ENCODE peak calls at places on chromosomes 12 and 14, in eight cellular contexts. One of them, this sample, is unnamed.

GRCh38 chr12:65608319-65608916 is 215.9 kb upstream of the HMGA2 start:
- DNase-seq in cardiac muscle cell: no peak
- DNase-seq in uterus: no peak
- DNase-seq in osteoblast: no peak
- DNase-seq in left ventricle myocardium inferior: no peak
- DNase-seq in Caco-2: no peak
- DNase-seq in MM.1S: no peak
- DNase-seq in PC-3: peak; percentile 74
- DNase-seq in this sample: no peak

GRCh38 chr12:18556081-18556645 is 181.6 kb downstream of the PLCZ1 start:
- DNase-seq in cardiac muscle cell: no peak
- DNase-seq in uterus: no peak
- DNase-seq in osteoblast: peak; percentile 30
- DNase-seq in left ventricle myocardium inferior: no peak
- DNase-seq in Caco-2: no peak
- DNase-seq in MM.1S: no peak
- DNase-seq in PC-3: no peak
- DNase-seq in this sample: peak; percentile 65

GRCh38 chr12:65121049-65121955 is at the start of gene WIF1:
- DNase-seq in cardiac muscle cell: peak; percentile 4
- DNase-seq in uterus: no peak
- DNase-seq in osteoblast: peak; percentile 35
- DNase-seq in left ventricle myocardium inferior: no peak
- DNase-seq in Caco-2: no peak
- DNase-seq in MM.1S: no peak
- DNase-seq in PC-3: peak; percentile 10
- DNase-seq in this sample: peak; percentile 56

GRCh38 chr12:124605869-124606774 is 38.7 kb upstream of the NCOR2 start:
- DNase-seq in cardiac muscle cell: no peak
- DNase-seq in uterus: no peak
- DNase-seq in osteoblast: peak; percentile 63
- DNase-seq in left ventricle myocardium inferior: no peak
- DNase-seq in Caco-2: no peak
- DNase-seq in MM.1S: no peak
- DNase-seq in PC-3: no peak
- DNase-seq in this sample: no peak

GRCh38 chr12:79482921-79483320 is 207.8 kb downstream of the PAWR start:
- DNase-seq in cardiac muscle cell: no peak
- DNase-seq in uterus: no peak
- DNase-seq in osteoblast: no peak
- DNase-seq in left ventricle myocardium inferior: no peak
- DNase-seq in Caco-2: no peak
- DNase-seq in MM.1S: no peak
- DNase-seq in PC-3: no peak
- DNase-seq in this sample: no peak

GRCh38 chr12:105861232-105861631 is 277.5 kb downstream of the NUAK1 start:
- DNase-seq in cardiac muscle cell: no peak
- DNase-seq in uterus: no peak
- DNase-seq in osteoblast: peak; percentile 18
- DNase-seq in left ventricle myocardium inferior: no peak
- DNase-seq in Caco-2: no peak
- DNase-seq in MM.1S: no peak
- DNase-seq in PC-3: no peak
- DNase-seq in this sample: no peak

GRCh38 chr12:125132698-125133400 is 67.6 kb downstream of the AACS start:
- DNase-seq in cardiac muscle cell: no peak
- DNase-seq in uterus: no peak
- DNase-seq in osteoblast: no peak
- DNase-seq in left ventricle myocardium inferior: no peak
- DNase-seq in Caco-2: no peak
- DNase-seq in MM.1S: no peak
- DNase-seq in PC-3: no peak
- DNase-seq in this sample: no peak

GRCh38 chr14:90305176-90305601 is 26.6 kb downstream of the NRDE2 start:
- DNase-seq in cardiac muscle cell: no peak
- DNase-seq in uterus: no peak
- DNase-seq in osteoblast: no peak
- DNase-seq in left ventricle myocardium inferior: no peak
- DNase-seq in Caco-2: no peak
- DNase-seq in MM.1S: no peak
- DNase-seq in PC-3: no peak
- DNase-seq in this sample: no peak

GRCh38 chr14:100842799-100843198 is 16.9 kb downstream of the MEG3 start:
- DNase-seq in cardiac muscle cell: peak; percentile 75
- DNase-seq in uterus: peak; percentile 52
- DNase-seq in osteoblast: peak; percentile 97
- DNase-seq in left ventricle myocardium inferior: no peak
- DNase-seq in Caco-2: no peak
- DNase-seq in MM.1S: no peak
- DNase-seq in PC-3: no peak
- DNase-seq in this sample: no peak

GRCh38 chr12:67893003-67893402 is 96.2 kb upstream of the IFNG-AS1 start:
- DNase-seq in cardiac muscle cell: no peak
- DNase-seq in uterus: no peak
- DNase-seq in osteoblast: peak; percentile 68
- DNase-seq in left ventricle myocardium inferior: no peak
- DNase-seq in Caco-2: no peak
- DNase-seq in MM.1S: no peak
- DNase-seq in PC-3: no peak
- DNase-seq in this sample: no peak

GRCh38 chr12:67892289-67892688 is 97.0 kb upstream of the IFNG-AS1 start:
- DNase-seq in cardiac muscle cell: no peak
- DNase-seq in uterus: no peak
- DNase-seq in osteoblast: no peak
- DNase-seq in left ventricle myocardium inferior: no peak
- DNase-seq in Caco-2: no peak
- DNase-seq in MM.1S: no peak
- DNase-seq in PC-3: no peak
- DNase-seq in this sample: peak; percentile 62

GRCh38 chr12:67890726-67891125 is 98.5 kb upstream of the IFNG-AS1 start:
- DNase-seq in cardiac muscle cell: no peak
- DNase-seq in uterus: no peak
- DNase-seq in osteoblast: no peak
- DNase-seq in left ventricle myocardium inferior: no peak
- DNase-seq in Caco-2: no peak
- DNase-seq in MM.1S: no peak
- DNase-seq in PC-3: no peak
- DNase-seq in this sample: no peak

GRCh38 chr12:67889935-67890334 is 99.3 kb upstream of the IFNG-AS1 start:
- DNase-seq in cardiac muscle cell: no peak
- DNase-seq in uterus: no peak
- DNase-seq in osteoblast: no peak
- DNase-seq in left ventricle myocardium inferior: no peak
- DNase-seq in Caco-2: no peak
- DNase-seq in MM.1S: no peak
- DNase-seq in PC-3: no peak
- DNase-seq in this sample: no peak

GRCh38 chr12:67891566-67891965 is 97.7 kb upstream of the IFNG-AS1 start:
- DNase-seq in cardiac muscle cell: no peak
- DNase-seq in uterus: no peak
- DNase-seq in osteoblast: no peak
- DNase-seq in left ventricle myocardium inferior: no peak
- DNase-seq in Caco-2: no peak
- DNase-seq in MM.1S: no peak
- DNase-seq in PC-3: no peak
- DNase-seq in this sample: no peak
- H3K36me3 ChIP-seq in cardiac muscle cell: no peaks in the 10 kb centered on the region
- H3K36me3 ChIP-seq in uterus: no peaks in the 10 kb centered on the region
- H3K36me3 ChIP-seq in osteoblast: no peaks in the 10 kb centered on the region
- H3K36me3 ChIP-seq in left ventricle myocardium inferior: no peaks in the 10 kb centered on the region
- H3K36me3 ChIP-seq in Caco-2: no peaks in the 10 kb centered on the region
- H3K36me3 ChIP-seq in MM.1S: no peaks in the 10 kb centered on the region
- H3K36me3 ChIP-seq in PC-3: no peaks in the 10 kb centered on the region
- H3K36me3 ChIP-seq in this sample: no peaks in the 10 kb centered on the region

DNA sequence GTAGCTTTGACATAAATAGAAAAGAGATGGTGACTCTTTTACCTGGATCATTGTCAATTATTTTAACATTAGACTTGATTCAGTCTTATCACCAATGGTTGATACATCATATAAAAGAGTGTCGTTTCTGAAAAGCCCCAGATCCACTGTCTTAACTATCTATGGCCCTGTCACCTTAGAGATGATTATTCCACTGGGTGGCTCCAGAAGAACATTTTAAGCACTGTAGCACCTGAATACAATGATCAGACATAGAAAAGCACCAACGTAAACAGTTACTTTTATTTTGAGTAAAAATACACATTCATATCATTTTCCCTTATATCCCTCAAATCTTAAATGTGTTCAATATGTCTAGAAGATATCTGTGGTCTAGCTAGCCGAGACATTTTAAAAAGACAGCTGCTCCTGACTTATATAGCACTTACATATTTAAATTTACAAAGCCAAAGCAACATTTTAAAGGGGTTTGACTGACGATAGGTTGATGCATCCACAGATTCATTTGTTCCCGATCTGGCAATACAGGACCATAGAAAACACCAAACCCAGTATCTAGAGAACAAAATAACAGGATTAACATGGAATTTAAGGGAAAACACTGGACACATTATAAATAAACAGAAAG is 32.9 kb downstream of the TSPAN8 start:
- DNase-seq in cardiac muscle cell: no peak
- DNase-seq in uterus: no peak
- DNase-seq in osteoblast: no peak
- DNase-seq in left ventricle myocardium inferior: no peak
- DNase-seq in Caco-2: no peak
- DNase-seq in MM.1S: no peak
- DNase-seq in PC-3: no peak
- DNase-seq in this sample: no peak
- TF ChIP-seq CTCF in cardiac muscle cell: no peak
- TF ChIP-seq CTCF in uterus: no peak
- TF ChIP-seq CTCF in osteoblast: no peak
- TF ChIP-seq CTCF in left ventricle myocardium inferior: no peak
- TF ChIP-seq CTCF in Caco-2: no peak
- TF ChIP-seq CTCF in MM.1S: no peak
- TF ChIP-seq CTCF in PC-3: peak; percentile 31
- TF ChIP-seq CTCF in this sample: no peak

DNA sequence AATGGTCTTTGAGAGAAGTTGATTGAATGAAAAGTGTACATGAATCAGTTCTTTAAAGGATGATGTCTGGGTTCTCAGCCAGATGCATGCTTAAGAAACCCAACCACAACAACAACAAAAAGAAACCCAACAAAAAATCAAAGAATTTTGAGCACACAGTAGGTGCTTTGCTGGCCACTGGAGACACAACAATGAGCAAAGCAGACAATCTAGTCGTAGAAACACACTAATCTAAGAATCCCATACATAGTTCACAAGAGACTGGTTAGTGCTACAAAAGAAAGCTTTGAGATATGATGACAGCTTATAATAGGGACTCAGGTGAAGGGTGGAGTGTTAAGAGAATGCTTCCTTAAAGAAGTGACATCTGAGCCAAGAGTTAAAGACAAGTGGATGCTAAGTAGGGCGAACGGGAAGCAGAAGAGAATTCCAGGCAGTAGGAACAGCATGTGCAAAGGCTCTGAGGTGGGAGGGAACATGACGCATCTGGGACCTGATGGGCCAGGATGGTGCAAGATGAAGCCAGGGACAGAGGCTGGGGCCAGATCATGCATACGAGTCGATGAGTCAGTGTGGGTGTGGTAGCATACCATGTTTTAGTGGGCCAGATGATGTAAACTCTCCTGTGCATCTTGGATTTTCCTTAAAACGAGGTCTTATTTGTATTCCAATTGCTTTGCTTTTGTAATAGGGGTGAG is 4.6 kb upstream of the HIP1R start:
- DNase-seq in cardiac muscle cell: peak; percentile 75
- DNase-seq in uterus: no peak
- DNase-seq in osteoblast: peak; percentile 93
- DNase-seq in left ventricle myocardium inferior: no peak
- DNase-seq in Caco-2: peak; percentile 39
- DNase-seq in MM.1S: no peak
- DNase-seq in PC-3: peak; percentile 96
- DNase-seq in this sample: no peak
- H3K36me3 ChIP-seq in cardiac muscle cell: no peaks in the 10 kb centered on the region
- H3K36me3 ChIP-seq in uterus: no peaks in the 10 kb centered on the region
- H3K36me3 ChIP-seq in osteoblast: no peaks in the 10 kb centered on the region
- H3K36me3 ChIP-seq in left ventricle myocardium inferior: no peaks in the 10 kb centered on the region
- H3K36me3 ChIP-seq in Caco-2: no peaks in the 10 kb centered on the region
- H3K36me3 ChIP-seq in MM.1S: no peaks in the 10 kb centered on the region
- H3K36me3 ChIP-seq in PC-3: no peaks in the 10 kb centered on the region
- H3K36me3 ChIP-seq in this sample: no peaks in the 10 kb centered on the region

GRCh38 chr14:65057704-65058103 is 44.6 kb downstream of the MAX start:
- DNase-seq in cardiac muscle cell: no peak
- DNase-seq in uterus: no peak
- DNase-seq in osteoblast: no peak
- DNase-seq in left ventricle myocardium inferior: no peak
- DNase-seq in Caco-2: no peak
- DNase-seq in MM.1S: no peak
- DNase-seq in PC-3: no peak
- DNase-seq in this sample: no peak
- TF ChIP-seq CTCF in cardiac muscle cell: no peak
- TF ChIP-seq CTCF in uterus: no peak
- TF ChIP-seq CTCF in osteoblast: no peak
- TF ChIP-seq CTCF in left ventricle myocardium inferior: no peak
- TF ChIP-seq CTCF in Caco-2: no peak
- TF ChIP-seq CTCF in MM.1S: no peak
- TF ChIP-seq CTCF in PC-3: no peak
- TF ChIP-seq CTCF in this sample: no peak

GRCh38 chr12:95195122-95195521 is 22.1 kb downstream of the FGD6 start:
- DNase-seq in cardiac muscle cell: no peak
- DNase-seq in uterus: no peak
- DNase-seq in osteoblast: no peak
- DNase-seq in left ventricle myocardium inferior: no peak
- DNase-seq in Caco-2: no peak
- DNase-seq in MM.1S: no peak
- DNase-seq in PC-3: peak; percentile 35
- DNase-seq in this sample: no peak

GRCh38 chr12:95191060-95191696 is 26.1 kb downstream of the FGD6 start:
- DNase-seq in cardiac muscle cell: no peak
- DNase-seq in uterus: no peak
- DNase-seq in osteoblast: no peak
- DNase-seq in left ventricle myocardium inferior: no peak
- DNase-seq in Caco-2: no peak
- DNase-seq in MM.1S: no peak
- DNase-seq in PC-3: no peak
- DNase-seq in this sample: no peak

GRCh38 chr12:95197636-95198035 is 19.6 kb downstream of the FGD6 start:
- DNase-seq in cardiac muscle cell: no peak
- DNase-seq in uterus: no peak
- DNase-seq in osteoblast: no peak
- DNase-seq in left ventricle myocardium inferior: no peak
- DNase-seq in Caco-2: no peak
- DNase-seq in MM.1S: no peak
- DNase-seq in PC-3: no peak
- DNase-seq in this sample: no peak

DNA sequence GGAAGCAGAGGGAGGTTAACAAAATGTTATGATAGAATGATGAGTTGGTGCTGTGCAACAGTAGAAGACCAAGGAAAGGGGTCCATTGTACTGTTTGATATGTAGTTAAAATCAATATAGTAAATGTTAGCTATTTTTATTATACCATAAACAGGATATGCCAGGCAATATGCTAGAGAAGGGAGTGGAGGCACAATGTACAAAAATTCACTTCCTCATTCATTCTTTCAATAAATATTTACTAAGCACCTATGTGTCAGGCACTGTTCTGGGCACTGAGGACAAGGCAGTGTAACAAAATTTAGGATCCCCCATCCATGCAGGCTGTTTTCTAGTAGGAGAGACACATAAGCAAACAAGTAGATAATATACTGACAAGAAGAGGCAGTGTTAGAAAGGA is 25.0 kb downstream of the FGD6 start:
- DNase-seq in cardiac muscle cell: no peak
- DNase-seq in uterus: no peak
- DNase-seq in osteoblast: no peak
- DNase-seq in left ventricle myocardium inferior: no peak
- DNase-seq in Caco-2: no peak
- DNase-seq in MM.1S: no peak
- DNase-seq in PC-3: no peak
- DNase-seq in this sample: no peak
- H3K36me3 ChIP-seq in cardiac muscle cell: no peaks in the 10 kb centered on the region
- H3K36me3 ChIP-seq in uterus: no peaks in the 10 kb centered on the region
- H3K36me3 ChIP-seq in osteoblast: no peaks in the 10 kb centered on the region
- H3K36me3 ChIP-seq in left ventricle myocardium inferior: no peaks in the 10 kb centered on the region
- H3K36me3 ChIP-seq in Caco-2: no peaks in the 10 kb centered on the region
- H3K36me3 ChIP-seq in MM.1S: no peaks in the 10 kb centered on the region
- H3K36me3 ChIP-seq in PC-3: no peaks in the 10 kb centered on the region
- H3K36me3 ChIP-seq in this sample: no peaks in the 10 kb centered on the region